ENCODE peak calls at places on chromosome 6, in four cellular contexts. O is naive thymus-derived CD8-positive, alpha-beta T cell; D is activated T-helper 2 cell treated with anti-CD3 and anti-CD28 coated beads, Interferon-gamma antibody, Interleukin-2, Interleukin-4, amounts not matched to agents 10 μg/mL and 5 μg/mL and 100 μg/mL, durations not matched to agents 14 hours and 24 hours and 36 hours; G is stimulated activated CD8-positive, alpha-beta memory T cell treated with anti-CD3 and anti-CD28 coated beads, Interleukin-4, amount 100 ng/mL, for 24 hours. E is an unnamed sample.

GRCh38 chr6:55445648-55446204 is 118.5 kb downstream of the GFRAL start:
- DNase-seq in D (no peak), O (no peak), G (no peak), E (no peak)

GRCh38 chr6:130517444-130517931 is 151.7 kb downstream of the TMEM200A start:
- DNase-seq in O (no peak), D (no peak), G (no peak), E (no peak)

GRCh38 chr6:12288844-12289654 is 1.1 kb upstream of the EDN1 start:
- DNase-seq in O (peak), G (no peak), D (peak), E (no peak)

GRCh38 chr6:135073757-135074393 is 19.3 kb upstream of the HBS1L start:
- DNase-seq in O (no peak), D (no peak), G (no peak), E (no peak)

GRCh38 chr6:121597654-121598053 is 162.2 kb downstream of the GJA1 start:
- DNase-seq in O (no peak), G (no peak), D (no peak), E (no peak)

GRCh38 chr6:20377623-20378265 is 23.9 kb upstream of the E2F3 start:
- DNase-seq in D (no peak), O (no peak), G (no peak), E (no peak)

GRCh38 chr6:20095436-20095835 is 116.8 kb downstream of the MBOAT1 start:
- DNase-seq in D (no peak), O (no peak), G (no peak), E (no peak)

GRCh38 chr6:5213851-5214507 is 46.8 kb downstream of the LYRM4 start:
- DNase-seq in G (no peak), D (no peak), O (no peak), E (no peak)

GRCh38 chr6:87473419-87473903 is 687 bp downstream of the SLC35A1 start:
- DNase-seq in O (peak), G (no peak), D (no peak), E (no peak)

GRCh38 chr6:116144590-116144989 is 18.7 kb upstream of the COL10A1 start:
- DNase-seq in O (no peak), D (no peak), G (no peak), E (no peak)

GRCh38 chr6:153595903-153596302 is 443.1 kb upstream of the OPRM1 start:
- DNase-seq in D (no peak), G (no peak), O (no peak), E (no peak)

GRCh38 chr6:15420959-15421438 is 175.1 kb downstream of the JARID2 start:
- DNase-seq in G (no peak), O (no peak), D (no peak), E (no peak)

GRCh38 chr6:3266170-3266569 is 7.4 kb downstream of the PSMG4 start:
- DNase-seq in D (no peak), G (no peak), O (no peak), E (no peak)

GRCh38 chr6:67131827-67132226 is 1424.8 kb upstream of the EYS start:
- DNase-seq in G (no peak), D (no peak), O (no peak), E (no peak)

GRCh38 chr6:112795316-112795715 is 448.2 kb downstream of the RFPL4B start:
- DNase-seq in O (no peak), G (no peak), D (no peak), E (no peak)

GRCh38 chr6:106802141-106802540 is 172.4 kb downstream of the CD24 start:
- DNase-seq in D (no peak), O (no peak), G (no peak), E (no peak)

GRCh38 chr6:38489951-38490350 is 149.8 kb downstream of the BTBD9 start:
- DNase-seq in O (no peak), D (no peak), G (no peak), E (no peak)

GRCh38 chr6:31878222-31878621 is 575 bp downstream of the SLC44A4 start:
- DNase-seq in O (no peak), G (no peak), D (no peak), E (no peak)

GRCh38 chr6:95364016-95364604 is 213.2 kb upstream of the MANEA start:
- DNase-seq in G (no peak), O (no peak), D (no peak), E (no peak)

GRCh38 chr6:169812257-169812644 is 60.8 kb downstream of the ERMARD start:
- DNase-seq in O (no peak), G (no peak), D (no peak), E (peak)

GRCh38 chr6:10210052-10210451 is 204.8 kb downstream of the TFAP2A start:
- DNase-seq in G (no peak), D (no peak), O (no peak), E (no peak)

GRCh38 chr6:124389127-124389526 is 573.1 kb upstream of the RNF217 start:
- DNase-seq in D (no peak), G (no peak), O (no peak), E (no peak)

GRCh38 chr6:170295519-170296422 is 4.9 kb upstream of the DLL1 start:
- DNase-seq in O (no peak), G (no peak), D (no peak), E (no peak)

GRCh38 chr6:25476126-25476525 is 175.9 kb upstream of the SCGN start:
- DNase-seq in G (no peak), D (no peak), O (no peak), E (no peak)

GRCh38 chr6:107542170-107542569 is 52.3 kb downstream of the SOBP start:
- DNase-seq in O (no peak), D (no peak), G (no peak), E (no peak)

GRCh38 chr6:121110733-121111132 is 223.5 kb downstream of the TBC1D32 start:
- DNase-seq in O (no peak), D (no peak), G (no peak), E (no peak)

GRCh38 chr6:157842213-157842612 is 19.2 kb downstream of the SNX9 start:
- DNase-seq in G (no peak), D (no peak), O (no peak), E (no peak)

GRCh38 chr6:91088515-91088914 is 501.6 kb upstream of the MAP3K7 start:
- DNase-seq in O (no peak), G (no peak), D (no peak), E (no peak)

GRCh38 chr6:52125139-52125538 is 37.7 kb upstream of the PKHD1 start:
- DNase-seq in G (no peak), D (no peak), O (no peak), E (peak)

GRCh38 chr6:24974182-24975171 is 38.7 kb upstream of the RIPOR2 start:
- DNase-seq in O (no peak), G (no peak), D (peak), E (no peak)

GRCh38 chr6:105952762-105953700 is 133.1 kb upstream of the PRDM1 start:
- DNase-seq in D (no peak), G (no peak), O (no peak), E (no peak)

GRCh38 chr6:121867095-121867494 is 431.6 kb downstream of the GJA1 start:
- DNase-seq in G (no peak), O (no peak), D (no peak), E (no peak)

GRCh38 chr6:88840806-88841539 is 122.4 kb downstream of the RNGTT start:
- DNase-seq in D (no peak), G (no peak), O (no peak), E (peak)

GRCh38 chr6:41878246-41878645 is 16.9 kb downstream of the USP49 start:
- DNase-seq in G (no peak), O (no peak), D (no peak), E (no peak)

GRCh38 chr6:16807956-16808355 is 46.7 kb upstream of the ATXN1 start:
- DNase-seq in D (no peak), G (no peak), O (no peak), E (no peak)

GRCh38 chr6:69914015-69914485 is 47.7 kb downstream of the COL19A1 start:
- DNase-seq in O (no peak), D (no peak), G (no peak), E (no peak)

GRCh38 chr6:31663961-31664789 is 622 bp downstream of the GPANK1 start:
- DNase-seq in G (no peak), O (no peak), D (no peak), E (no peak)

GRCh38 chr6:88365656-88366055 is 199.5 kb upstream of the CNR1 start:
- DNase-seq in O (no peak), G (no peak), D (no peak), E (no peak)

E was measured in left lobe of liver.